ENCODE peak calls at places on chromosomes 16 and 17, in eight cellular contexts. M is stimulated activated CD8-positive, alpha-beta memory T cell treated with anti-CD3 and anti-CD28 coated beads, Interleukin-4, amount 100 ng/mL, for 24 hours; F is NCI-H2029; O is PC-9; B is GM03348; Z is AG04450; J is DMS 273 treated with DMSO at 0.1 percent for 48 hours; Y is type B pancreatic cell. S is an unnamed sample.

GRCh38 chr16:65938083-65938482 is 428.4 kb upstream of the CDH5 start:
- DNase-seq in M (no peak), F (no peak), O (no peak), B (no peak), Z (no peak), J (no peak), Y (no peak), S (no peak)

GRCh38 chr17:673200-673681 is 41.4 kb downstream of the VPS53 start:
- DNase-seq in M (no peak), F (no peak), O (no peak), B (no peak), Z (peak), J (no peak), Y (no peak), S (no peak)

GRCh38 chr16:66290431-66290830 is 76.1 kb upstream of the CDH5 start:
- DNase-seq in M (no peak), F (no peak), O (no peak), B (no peak), Z (no peak), J (no peak), Y (peak), S (no peak)

GRCh38 chr17:48497103-48497502 is 33.7 kb downstream of the HOXB1 start:
- DNase-seq in M (no peak), F (peak), O (no peak), B (peak), Z (no peak), J (no peak), Y (no peak), S (no peak)

GRCh38 chr17:39659286-39660010 is 5.7 kb upstream of the TCAP start:
- DNase-seq in M (no peak), F (no peak), O (no peak), B (no peak), Z (no peak), J (no peak), Y (no peak), S (no peak)

GRCh38 chr16:47069841-47070584 is 73.7 kb downstream of the NETO2 start:
- DNase-seq in M (no peak), F (no peak), O (no peak), B (no peak), Z (no peak), J (no peak), Y (no peak), S (no peak)

GRCh38 chr16:54027126-54027922 is 259.3 kb downstream of the IRX3 start:
- DNase-seq in M (no peak), F (no peak), O (peak), B (peak), Z (peak), J (no peak), Y (no peak), S (peak)

GRCh38 chr16:1556254-1556653 is 22.8 kb downstream of the TMEM204 start:
- DNase-seq in M (no peak), F (no peak), O (no peak), B (peak), Z (no peak), J (no peak), Y (no peak), S (no peak)

GRCh38 chr17:17191346-17191792 is 14.8 kb downstream of the PLD6 start:
- DNase-seq in M (no peak), F (no peak), O (no peak), B (peak), Z (peak), J (no peak), Y (no peak), S (peak)

GRCh38 chr17:63843387-63844292 is 1.2 kb upstream of the SMARCD2 start:
- DNase-seq in M (no peak), F (no peak), O (peak), B (peak), Z (peak), J (peak), Y (no peak), S (peak)

GRCh38 chr17:60971515-60972369 is 294.1 kb downstream of the BCAS3 start:
- DNase-seq in M (no peak), F (peak), O (peak), B (peak), Z (peak), J (peak), Y (no peak), S (peak)

GRCh38 chr17:76735586-76736348 is 1.4 kb downstream of the SRSF2 start:
- DNase-seq in M (no peak), F (no peak), O (no peak), B (no peak), Z (no peak), J (no peak), Y (no peak), S (no peak)

GRCh38 chr17:42087736-42088705 is 10.3 kb downstream of the ZNF385C start:
- DNase-seq in M (no peak), F (no peak), O (no peak), B (no peak), Z (no peak), J (no peak), Y (no peak), S (no peak)

GRCh38 chr17:57823469-57824401 is 26.1 kb downstream of the MRPS23 start:
- DNase-seq in M (no peak), F (no peak), O (no peak), B (peak), Z (no peak), J (no peak), Y (no peak), S (no peak)

GRCh38 chr16:67394271-67395104 is 1.2 kb upstream of the TPPP3 start:
- DNase-seq in M (no peak), F (no peak), O (no peak), B (no peak), Z (no peak), J (no peak), Y (no peak), S (no peak)

GRCh38 chr16:1972490-1972877 is 631 bp downstream of the TBL3 start:
- DNase-seq in M (no peak), F (no peak), O (no peak), B (peak), Z (no peak), J (no peak), Y (no peak), S (no peak)

GRCh38 chr16:86248325-86248905 is 261.9 kb upstream of the FOXF1 start:
- DNase-seq in M (no peak), F (no peak), O (no peak), B (no peak), Z (no peak), J (no peak), Y (no peak), S (no peak)

GRCh38 chr17:68973098-68973929 is 18.1 kb upstream of the ABCA8 start:
- DNase-seq in M (no peak), F (no peak), O (no peak), B (no peak), Z (no peak), J (no peak), Y (no peak), S (no peak)

GRCh38 chr17:57677858-57678257 is 67.2 kb downstream of the CCDC182 start:
- DNase-seq in M (no peak), F (no peak), O (no peak), B (no peak), Z (no peak), J (no peak), Y (peak), S (no peak)

GRCh38 chr16:68388124-68388523 is 60.2 kb downstream of the SMPD3 start:
- DNase-seq in M (no peak), F (no peak), O (no peak), B (no peak), Z (no peak), J (no peak), Y (no peak), S (no peak)

GRCh38 chr17:66580178-66580577 is 254.7 kb upstream of the CACNG5 start:
- DNase-seq in M (no peak), F (no peak), O (peak), B (peak), Z (peak), J (no peak), Y (no peak), S (no peak)

GRCh38 chr16:5502467-5502869 is 404.9 kb upstream of the EEF2KMT start:
- DNase-seq in M (no peak), F (peak), O (peak), B (no peak), Z (no peak), J (no peak), Y (no peak), S (no peak)

GRCh38 chr16:88744520-88744835 is 38.2 kb downstream of the CTU2 start:
- DNase-seq in M (no peak), F (no peak), O (no peak), B (no peak), Z (no peak), J (no peak), Y (no peak), S (no peak)

GRCh38 chr16:19831678-19832077 is 53.0 kb downstream of the GPRC5B start:
- DNase-seq in M (no peak), F (no peak), O (peak), B (peak), Z (peak), J (no peak), Y (no peak), S (no peak)

GRCh38 chr16:89096768-89097527 is 3.3 kb downstream of the ACSF3 start:
- DNase-seq in M (peak), F (no peak), O (no peak), B (no peak), Z (no peak), J (no peak), Y (no peak), S (no peak)

GRCh38 chr16:14405611-14406537 is 224.2 kb downstream of the PARN start:
- DNase-seq in M (peak), F (no peak), O (no peak), B (peak), Z (no peak), J (no peak), Y (no peak), S (no peak)

GRCh38 chr17:76588182-76588581 is 2.5 kb upstream of the ST6GALNAC2 start:
- DNase-seq in M (no peak), F (no peak), O (no peak), B (no peak), Z (no peak), J (no peak), Y (no peak), S (no peak)

GRCh38 chr17:80891096-80892018 is 100.3 kb upstream of the CHMP6 start:
- DNase-seq in M (peak), F (no peak), O (peak), B (peak), Z (peak), J (no peak), Y (no peak), S (peak)

GRCh38 chr17:78133971-78134898 is 3.7 kb downstream of the TMC8 start:
- DNase-seq in M (no peak), F (peak), O (peak), B (no peak), Z (no peak), J (no peak), Y (no peak), S (no peak)

GRCh38 chr17:55693244-55694216 is 29.1 kb downstream of the TMEM100 start:
- DNase-seq in M (no peak), F (no peak), O (no peak), B (no peak), Z (no peak), J (no peak), Y (no peak), S (no peak)

GRCh38 chr17:75147878-75148546 is 6.3 kb downstream of the JPT1 start:
- DNase-seq in M (no peak), F (no peak), O (no peak), B (no peak), Z (no peak), J (no peak), Y (no peak), S (no peak)

GRCh38 chr16:35391328-35391727 is 1931.9 kb downstream of the TP53TG3F start:
- DNase-seq in M (no peak), F (peak), O (peak), B (peak), Z (no peak), J (no peak), Y (no peak), S (peak)